ENCODE peak calls at places on chromosomes 2 and 18, in nine cellular contexts. V, H, S, K, X, D, M, T and B are unnamed samples.

GRCh38 chr18:34121157-34121807 is 103.4 kb downstream of the NOL4 start:
- DNase-seq in K (no peak), T (peak; percentile 16), M (peak; percentile 88), D (no peak), V (no peak), H (no peak), S (no peak), X (no peak), B (no peak)

GRCh38 chr2:224584111-224584764 is 925 bp downstream of the CUL3 start:
- DNase-seq in H (peak; percentile 17), V (peak; percentile 64), X (peak; percentile 12), M (no peak), D (no peak), T (peak; percentile 22), S (peak; percentile 33), K (no peak), B (peak; percentile 1)

GRCh38 chr2:214674278-214674677 is 135.2 kb downstream of the BARD1 start:
- DNase-seq in H (no peak), M (no peak), T (no peak), D (no peak), S (no peak), V (no peak), K (no peak), X (no peak), B (no peak)

GRCh38 chr18:26419746-26420145 is 128.6 kb downstream of the KCTD1 start:
- DNase-seq in X (no peak), D (no peak), H (no peak), T (no peak), S (no peak), M (no peak), K (no peak), V (no peak), B (no peak)

GRCh38 chr2:24806660-24807036 is 13.4 kb downstream of the CENPO start:
- DNase-seq in H (no peak), M (peak; percentile 40), X (no peak), S (no peak), T (no peak), V (no peak), D (no peak), K (no peak), B (no peak)

GRCh38 chr2:229330952-229331351 is 59.9 kb upstream of the PID1 start:
- DNase-seq in X (no peak), V (no peak), S (peak; percentile 14), K (no peak), H (no peak), D (no peak), M (no peak), T (no peak), B (no peak)

GRCh38 chr2:3176869-3177255 is 200.8 kb downstream of the EIPR1 start:
- DNase-seq in M (no peak), T (no peak), K (no peak), S (no peak), D (no peak), V (no peak), H (no peak), X (no peak), B (no peak)

GRCh38 chr2:49459314-49459993 is 305.1 kb upstream of the FSHR start:
- DNase-seq in S (no peak), X (no peak), T (no peak), D (no peak), H (no peak), V (no peak), K (no peak), M (no peak), B (no peak)

GRCh38 chr2:108447947-108448677 is 894 bp upstream of the GCC2 start:
- DNase-seq in V (no peak), T (no peak), D (no peak), S (no peak), K (no peak), H (no peak), X (no peak), M (no peak), B (no peak)

GRCh38 chr2:238404406-238405216 is 22.1 kb upstream of the ASB1 start:
- DNase-seq in T (no peak), D (no peak), X (no peak), K (no peak), V (no peak), M (no peak), H (no peak), S (no peak), B (no peak)

GRCh38 chr2:152174574-152174973 is 989 bp downstream of the STAM2 start:
- DNase-seq in T (no peak), V (no peak), S (no peak), D (no peak), M (no peak), X (no peak), H (no peak), K (no peak), B (no peak)

GRCh38 chr2:102698369-102699111 is 63.3 kb upstream of the TMEM182 start:
- DNase-seq in X (no peak), D (no peak), S (no peak), M (peak; percentile 86), V (peak; percentile 11), H (no peak), K (no peak), T (no peak), B (no peak)